ENCODE peak calls at places on chromosomes 3 and 15, in eight cellular contexts. I is central memory CD4-positive, alpha-beta T cell; W is A549; T is Right ventricle myocardium superior; S is fibroblast of the aortic adventitia; H is NCI-H2081 treated with DMSO at 0.1 percent for 48 hours; M is HFFc6; E is HepG2. Y is an unnamed sample.

GRCh38 chr3:30421261-30421660 is 185.1 kb upstream of the TGFBR2 start:
- DNase-seq in E (no peak), I (no peak), S (peak; percentile 80), M (peak; percentile 68), W (no peak), H (no peak), T (no peak), Y (no peak)

GRCh38 chr3:150385296-150386242 is 22.5 kb upstream of the TSC22D2 start:
- DNase-seq in S (no peak), E (no peak), W (no peak), M (no peak), T (no peak), I (no peak), H (no peak), Y (no peak)

GRCh38 chr15:33119263-33119662 is 75.3 kb downstream of the FMN1 start:
- DNase-seq in T (no peak), I (no peak), E (no peak), M (no peak), W (no peak), S (no peak), H (no peak), Y (no peak)

GRCh38 chr15:70453238-70453637 is 310.1 kb downstream of the UACA start:
- DNase-seq in I (no peak), S (no peak), H (no peak), M (no peak), T (no peak), E (no peak), W (no peak), Y (no peak)

GRCh38 chr3:131591394-131591990 is 88.7 kb upstream of the MRPL3 start:
- DNase-seq in E (no peak), S (peak; percentile 36), M (peak; percentile 40), W (peak; percentile 17), I (no peak), H (no peak), T (no peak), Y (no peak)

GRCh38 chr3:42764115-42764514 is 8.9 kb downstream of the CCDC13 start:
- DNase-seq in I (no peak), E (no peak), S (no peak), H (no peak), T (no peak), M (no peak), W (no peak), Y (no peak)

GRCh38 chr15:88745075-88745474 is 58.2 kb upstream of the ACAN start:
- DNase-seq in E (no peak), I (no peak), T (no peak), S (peak; percentile 14), W (no peak), H (no peak), M (no peak), Y (no peak)

GRCh38 chr3:57852896-57853295 is 96.8 kb downstream of the SLMAP start:
- DNase-seq in S (peak; percentile 66), W (peak; percentile 13), H (no peak), I (no peak), E (peak; percentile 9), T (no peak), M (peak; percentile 15), Y (no peak)

GRCh38 chr3:78641703-78642102 is 1126.1 kb downstream of the ROBO1 start:
- DNase-seq in T (no peak), M (no peak), I (no peak), S (no peak), W (no peak), E (no peak), H (no peak), Y (no peak)

GRCh38 chr15:91946914-91947313 is 93.4 kb downstream of the SLCO3A1 start:
- DNase-seq in E (no peak), S (no peak), M (no peak), W (no peak), T (no peak), H (no peak), I (no peak), Y (peak; percentile 56)

GRCh38 chr15:73239564-73240208 is 129.1 kb downstream of the HCN4 start:
- DNase-seq in W (peak; percentile 40), M (no peak), T (no peak), S (no peak), E (no peak), I (no peak), H (no peak), Y (no peak)

GRCh38 chr3:160286231-160286630 is 61.0 kb downstream of the C3orf80 start:
- DNase-seq in W (no peak), S (no peak), H (no peak), E (no peak), T (no peak), M (no peak), I (no peak), Y (no peak)

GRCh38 chr3:18369561-18370185 is 55.5 kb downstream of the SATB1 start:
- DNase-seq in M (no peak), E (no peak), I (no peak), S (no peak), H (peak; percentile 89), W (no peak), T (no peak), Y (no peak)

GRCh38 chr3:86388848-86389247 is 602.1 kb downstream of the VGLL3 start:
- DNase-seq in E (peak; percentile 2), W (peak; percentile 2), T (no peak), S (no peak), I (no peak), M (no peak), H (no peak), Y (no peak)

GRCh38 chr3:69200384-69201068 is 78.1 kb upstream of the LMOD3 start:
- DNase-seq in M (no peak), W (peak; percentile 82), T (no peak), H (no peak), I (peak; percentile 18), S (peak; percentile 49), E (peak; percentile 88), Y (peak; percentile 57)

GRCh38 chr3:172582712-172583111 is 59.5 kb upstream of the TNFSF10 start:
- DNase-seq in E (no peak), T (no peak), W (no peak), M (no peak), S (peak; percentile 64), I (no peak), H (no peak), Y (no peak)

GRCh38 chr3:57840445-57840844 is 84.3 kb downstream of the SLMAP start:
- DNase-seq in T (no peak), M (no peak), H (no peak), S (no peak), E (no peak), W (no peak), I (no peak), Y (no peak)

GRCh38 chr15:85771781-85772445 is 22.8 kb downstream of the KLHL25 start:
- DNase-seq in I (no peak), M (no peak), T (peak; percentile 78), W (no peak), H (no peak), E (no peak), S (peak; percentile 80), Y (peak; percentile 36)

GRCh38 chr3:49378249-49378899 is 20.2 kb upstream of the GPX1 start:
- DNase-seq in I (no peak), W (no peak), T (peak; percentile 49), H (no peak), M (peak; percentile 73), E (peak; percentile 18), S (peak; percentile 83), Y (no peak)

GRCh38 chr3:136404056-136404455 is 153.9 kb downstream of the PCCB start:
- DNase-seq in I (no peak), M (no peak), E (no peak), T (no peak), H (no peak), W (no peak), S (no peak), Y (no peak)

GRCh38 chr15:41203395-41203794 is 27.2 kb downstream of the EXD1 start:
- DNase-seq in H (no peak), I (no peak), M (no peak), E (no peak), W (no peak), S (no peak), T (no peak), Y (no peak)

GRCh38 chr15:39232512-39232911 is 348.4 kb upstream of the THBS1 start:
- DNase-seq in E (no peak), W (peak; percentile 6), S (peak; percentile 51), H (no peak), I (no peak), M (peak; percentile 94), T (no peak), Y (no peak)

GRCh38 chr15:42165081-42165480 is 8.6 kb upstream of the PLA2G4F start:
- DNase-seq in S (no peak), H (no peak), W (no peak), T (no peak), M (peak; percentile 36), I (no peak), E (no peak), Y (no peak)

GRCh38 chr3:120239644-120240043 is 45.4 kb downstream of the GPR156 start:
- DNase-seq in I (no peak), H (no peak), S (no peak), W (no peak), E (no peak), T (no peak), M (no peak), Y (no peak)

GRCh38 chr3:71582612-71583568 is 638 bp downstream of the FOXP1 start:
- DNase-seq in T (peak; percentile 88), M (no peak), I (peak; percentile 49), H (no peak), W (peak; percentile 56), S (peak; percentile 48), E (peak; percentile 75), Y (peak; percentile 83)

GRCh38 chr15:29529043-29529442 is 259.4 kb upstream of the NSMCE3 start:
- DNase-seq in E (no peak), T (no peak), I (no peak), M (no peak), S (no peak), W (no peak), H (no peak), Y (no peak)

GRCh38 chr3:38725726-38726410 is 76.4 kb upstream of the SCN5A start:
- DNase-seq in W (no peak), H (no peak), T (peak; percentile 81), I (no peak), S (peak; percentile 69), E (no peak), M (peak; percentile 72), Y (no peak)

GRCh38 chr3:37770938-37771918 is 90.5 kb upstream of the CTDSPL start:
- DNase-seq in H (no peak), T (peak; percentile 74), I (no peak), E (no peak), W (no peak), S (peak; percentile 27), M (no peak), Y (no peak)

GRCh38 chr15:87500240-87500639 is 756.3 kb downstream of the NTRK3 start:
- DNase-seq in I (no peak), H (no peak), T (no peak), E (no peak), S (no peak), W (no peak), M (no peak), Y (no peak)

GRCh38 chr15:51768018-51768417 is 16.6 kb downstream of the TMOD2 start:
- DNase-seq in M (no peak), T (peak; percentile 44), H (no peak), W (no peak), I (no peak), E (no peak), S (no peak), Y (no peak)

GRCh38 chr3:89606151-89606550 is 498.7 kb downstream of the EPHA3 start:
- DNase-seq in M (no peak), S (no peak), E (peak; percentile 17), I (no peak), T (no peak), W (no peak), H (no peak), Y (no peak)

GRCh38 chr3:69865920-69866679 is 126.8 kb downstream of the MITF start:
- DNase-seq in T (peak; percentile 56), I (no peak), W (peak; percentile 65), S (peak; percentile 12), M (no peak), E (no peak), H (no peak), Y (no peak)

GRCh38 chr3:64548200-64548889 is 139.5 kb downstream of the ADAMTS9 start:
- DNase-seq in T (peak; percentile 77), S (peak; percentile 87), H (no peak), W (no peak), M (no peak), E (no peak), I (no peak), Y (no peak)